ENCODE peak calls at places on chromosomes 1 and 21, in four cellular contexts. V is tibial nerve, S is esophagus squamous epithelium, O is Peyer's patch. Q is an unnamed sample.

GRCh38 chr1:15685820-15686219 is 1.7 kb downstream of the PLEKHM2 start:
- DNase-seq in O (no peak), S (no peak), V (no peak), Q (no peak)

GRCh38 chr1:52159033-52159789 is 17.3 kb downstream of the ZFYVE9 start:
- DNase-seq in V (no peak), O (no peak), S (no peak), Q (no peak)

GRCh38 chr1:197393105-197393504 is 125.1 kb downstream of the CRB1 start:
- DNase-seq in O (no peak), V (no peak), S (no peak), Q (no peak)

GRCh38 chr1:5983361-5984103 is 8.7 kb downstream of the NPHP4 start:
- DNase-seq in O (no peak), V (no peak), S (no peak), Q (no peak)

GRCh38 chr1:145952903-145953302 is 4.9 kb downstream of the LIX1L start:
- DNase-seq in V (no peak), S (no peak), O (no peak), Q (no peak)

GRCh38 chr1:226633541-226634155 is 85.1 kb downstream of the STUM start:
- DNase-seq in O (peak; percentile 26), V (no peak), S (no peak), Q (no peak)

GRCh38 chr21:28479660-28480059 is 513.0 kb downstream of the LTN1 start:
- DNase-seq in S (no peak), V (no peak), O (no peak), Q (no peak)

GRCh38 chr1:226650236-226650841 is 88.7 kb downstream of the ITPKB start:
- DNase-seq in S (no peak), V (no peak), O (no peak), Q (no peak)

GRCh38 chr1:34884961-34885360 is 25.4 kb upstream of the SMIM12 start:
- DNase-seq in O (no peak), S (no peak), V (no peak), Q (no peak)

GRCh38 chr1:150577557-150578277 is 1.7 kb downstream of the MCL1 start:
- DNase-seq in O (no peak), V (no peak), S (no peak), Q (no peak)

GRCh38 chr1:150576794-150577556 is 2.4 kb downstream of the MCL1 start:
- DNase-seq in O (peak; percentile 9), V (no peak), S (no peak), Q (no peak)

GRCh38 chr1:150579110-150579954 is at the start of gene MCL1:
- DNase-seq in O (peak; percentile 93), V (peak; percentile 86), S (peak; percentile 72), Q (peak; percentile 96)

GRCh38 chr1:150579955-150580642 is 689 bp upstream of the MCL1 start:
- DNase-seq in S (no peak), O (peak; percentile 22), V (no peak), Q (no peak)

GRCh38 chr1:150578278-150579109 is 916 bp downstream of the MCL1 start:
- DNase-seq in O (peak; percentile 73), S (no peak), V (peak; percentile 80), Q (peak; percentile 41)
- TF ChIP-seq POLR2A in O (peak; percentile 31), S (peak; percentile 32), V (no peak), Q (no peak)

GRCh38 chr1:200372885-200373181 is 37.0 kb downstream of the ZNF281 start:
- DNase-seq in O (no peak), S (no peak), V (no peak), Q (no peak)
- H3K36me3 ChIP-seq in O (no peaks in the 10 kb centered on the region), S (no peaks in the 10 kb centered on the region), V (no peaks in the 10 kb centered on the region), Q (no peaks in the 10 kb centered on the region)

GRCh38 chr1:31765516-31765915 is 1.4 kb upstream of the ADGRB2 start:
- DNase-seq in O (no peak), V (no peak), S (no peak), Q (no peak)
- H3K27ac ChIP-seq in O (no peak overlapping the region), V (no peak overlapping the region), S (no peak overlapping the region), Q (no peak overlapping the region)

GRCh38 chr1:26111530-26112406 is at the start of gene PDIK1L:
- DNase-seq in O (peak; percentile 97), V (peak; percentile 85), S (peak; percentile 75), Q (peak; percentile 95)
- TF ChIP-seq POLR2A in O (peak; percentile 67), V (peak; percentile 62), S (peak; percentile 57), Q (peak; percentile 86)

DNA sequence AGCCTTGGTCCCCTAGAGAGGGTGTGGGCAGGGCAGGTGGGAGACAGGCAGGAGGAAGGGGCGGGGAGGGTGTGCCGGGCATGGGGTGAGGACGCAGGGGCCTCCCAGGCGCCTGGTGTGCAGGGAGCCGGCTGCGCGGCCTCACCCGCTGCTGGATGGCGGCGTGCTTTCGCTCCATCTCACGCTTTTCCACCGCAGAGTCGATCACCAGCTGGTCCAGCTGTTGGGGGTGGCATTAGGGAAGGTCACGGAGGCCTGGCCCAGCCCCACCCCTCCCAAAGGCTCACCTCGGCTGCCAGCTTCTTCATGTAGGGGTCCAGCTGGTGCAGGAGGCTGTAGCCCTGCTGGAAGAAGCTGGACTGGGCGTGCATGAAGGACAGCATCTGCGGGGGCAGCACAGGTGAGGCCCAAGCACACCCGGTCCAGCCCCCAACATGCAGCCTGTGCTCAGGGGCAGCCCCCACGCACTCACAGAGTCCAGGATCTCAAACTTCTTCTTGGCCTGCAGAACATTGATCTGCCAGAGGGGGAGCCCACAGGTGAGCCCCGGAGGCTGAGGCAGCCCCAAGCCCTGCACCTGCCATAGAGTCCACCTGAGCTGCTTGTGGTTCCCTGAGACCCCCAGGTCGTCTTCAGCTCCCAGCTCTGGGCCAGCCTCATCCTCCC is 7.9 kb downstream of the ACAP3 start:
- DNase-seq in O (no peak), S (no peak), V (no peak), Q (no peak)
- H3K36me3 ChIP-seq in O (no peaks in the 10 kb centered on the region), S (peaks cover 20% of the 10 kb centered on the region), V (peaks cover 50% of the 10 kb centered on the region), Q (no peaks in the 10 kb centered on the region)

GRCh38 chr1:12177999-12178441 is 11.2 kb downstream of the TNFRSF1B start:
- DNase-seq in S (no peak), V (peak; percentile 66), O (no peak), Q (peak; percentile 66)

GRCh38 chr1:12178511-12178910 is 11.7 kb downstream of the TNFRSF1B start:
- DNase-seq in O (no peak), V (no peak), S (no peak), Q (no peak)

GRCh38 chr1:12176298-12177118 is 9.7 kb downstream of the TNFRSF1B start:
- DNase-seq in V (no peak), S (no peak), O (no peak), Q (no peak)

GRCh38 chr1:12179111-12179519 is 12.3 kb downstream of the TNFRSF1B start:
- DNase-seq in S (no peak), V (no peak), O (no peak), Q (no peak)

GRCh38 chr1:12177156-12177998 is 10.6 kb downstream of the TNFRSF1B start:
- DNase-seq in O (no peak), V (no peak), S (no peak), Q (no peak)
- H3K27ac ChIP-seq in O (peak overlapping the region; percentile 32), V (peak overlapping the region; percentile 85), S (peak overlapping the region; percentile 85), Q (peak overlapping the region; percentile 29)

GRCh38 chr21:17611414-17612022 is 1.2 kb downstream of the BTG3 start:
- DNase-seq in O (peak; percentile 74), S (peak; percentile 21), V (peak; percentile 83), Q (peak; percentile 81)
- TF ChIP-seq POLR2A in O (peak; percentile 44), S (no peak), V (peak; percentile 72), Q (no peak)

GRCh38 chr1:2403273-2403672 is 9.1 kb downstream of the PEX10 start:
- DNase-seq in S (no peak), V (no peak), O (no peak), Q (no peak)
- H3K36me3 ChIP-seq in S (peaks cover 32% of the 10 kb centered on the region), V (peaks cover 98% of the 10 kb centered on the region), O (no peaks in the 10 kb centered on the region), Q (peaks cover 38% of the 10 kb centered on the region)

GRCh38 chr1:223715710-223716103 is 3.4 kb downstream of the CAPN2 start:
- DNase-seq in V (no peak), S (no peak), O (no peak), Q (no peak)
- H3K27ac ChIP-seq in V (peak overlapping the region; percentile 58), S (peak overlapping the region; percentile 76), O (peak overlapping the region; percentile 18), Q (no peak overlapping the region)